ENCODE peak calls at places on chromosomes 13 and 19, in nine cellular contexts. T is left ventricle myocardium superior; X is mucosa of descending colon; N is activated T-helper 1 cell treated with anti-CD3 and anti-CD28 coated beads, Interleukin-12 subunit alpha, Interleukin-12 subunit beta, Interleukin-2, Interleukin-4 antibody, amounts not matched to agents 30 ng/mL and 10 ng/mL and 1 ng/mL, durations not matched to agents 14 hours and 24 hours and 36 hours; M is activated CD4-positive, alpha-beta T cell treated with anti-CD3 and anti-CD28 coated beads, Interleukin-2, amount 10 ng/mL, durations not matched to agents 24 days and 14 days; O is CD4-positive, CD25-positive, alpha-beta regulatory T cell; W is fibroblast of the conjunctiva; F is progenitor cell of endocrine pancreas; G is stimulated activated CD4-positive, alpha-beta T cell treated with anti-CD3 and anti-CD28 coated beads, Interleukin-15, amount 100 ng/mL, for 24 hours. V is an unnamed sample.
A peak's percentile ranks its signal among the peaks of the same experiment; 100 is the strongest.

GRCh38 chr13:42119875-42120274 is 71.4 kb downstream of the DGKH start:
- DNase-seq in T (no peak), X (no peak), N (no peak), M (no peak), O (no peak), W (no peak), F (no peak), G (no peak), V (no peak)

GRCh38 chr13:45242070-45242469 is 41.2 kb upstream of the KCTD4 start:
- DNase-seq in T (no peak), X (no peak), N (no peak), M (no peak), O (no peak), W (peak; percentile 33), F (no peak), G (no peak), V (no peak)

GRCh38 chr13:112588490-112589297 is 741 bp upstream of the TUBGCP3 start:
- DNase-seq in T (no peak), X (no peak), N (no peak), M (no peak), O (peak; percentile 3), W (no peak), F (no peak), G (no peak), V (no peak)

GRCh38 chr13:25930655-25931054 is 121.2 kb downstream of the SHISA2 start:
- DNase-seq in T (no peak), X (no peak), N (no peak), M (no peak), O (no peak), W (no peak), F (no peak), G (no peak), V (no peak)

GRCh38 chr19:29535984-29536508 is 10.3 kb downstream of the VSTM2B start:
- DNase-seq in T (no peak), X (no peak), N (no peak), M (no peak), O (no peak), W (no peak), F (no peak), G (no peak), V (no peak)

GRCh38 chr13:86585826-86586225 is 786.6 kb upstream of the SLITRK6 start:
- DNase-seq in T (peak; percentile 34), X (peak; percentile 34), N (no peak), M (no peak), O (no peak), W (peak; percentile 55), F (no peak), G (no peak), V (no peak)

GRCh38 chr13:36685912-36686311 is 12.1 kb downstream of the SERTM1 start:
- DNase-seq in T (no peak), X (no peak), N (no peak), M (no peak), O (no peak), W (peak; percentile 16), F (no peak), G (no peak), V (no peak)

GRCh38 chr13:34207334-34207733 is 389.4 kb downstream of the RFC3 start:
- DNase-seq in T (peak; percentile 38), X (no peak), N (no peak), M (no peak), O (no peak), W (peak; percentile 22), F (no peak), G (no peak), V (no peak)

GRCh38 chr19:1469936-1470863 is 8.8 kb downstream of the C19orf25 start:
- DNase-seq in T (peak; percentile 68), X (peak; percentile 73), N (peak; percentile 64), M (peak; percentile 94), O (peak; percentile 88), W (no peak), F (no peak), G (peak; percentile 85), V (peak; percentile 52)

GRCh38 chr13:35966024-35966423 is 165.2 kb downstream of the DCLK1 start:
- DNase-seq in T (no peak), X (no peak), N (no peak), M (no peak), O (no peak), W (no peak), F (no peak), G (no peak), V (no peak)

GRCh38 chr19:52659013-52659412 is 20.9 kb upstream of the ZNF83 start:
- DNase-seq in T (no peak), X (no peak), N (no peak), M (no peak), O (no peak), W (no peak), F (no peak), G (no peak), V (no peak)

GRCh38 chr19:2722541-2723344 is 1.6 kb upstream of the DIRAS1 start:
- DNase-seq in T (peak; percentile 86), X (no peak), N (no peak), M (no peak), O (no peak), W (peak; percentile 18), F (no peak), G (no peak), V (no peak)

GRCh38 chr13:113976711-113977684 is 3.1 kb upstream of the C13orf46 start:
- DNase-seq in T (peak; percentile 28), X (no peak), N (no peak), M (no peak), O (no peak), W (no peak), F (no peak), G (no peak), V (no peak)

GRCh38 chr13:62512194-62513141 is 1096.8 kb upstream of the PCDH20 start:
- DNase-seq in T (no peak), X (peak; percentile 39), N (no peak), M (peak; percentile 66), O (peak; percentile 16), W (peak; percentile 5), F (no peak), G (peak; percentile 32), V (peak; percentile 56)

GRCh38 chr13:23828866-23829265 is 60.3 kb downstream of the MIPEP start:
- DNase-seq in T (no peak), X (no peak), N (no peak), M (no peak), O (no peak), W (no peak), F (no peak), G (no peak), V (no peak)

GRCh38 chr19:15280048-15280725 is 47.9 kb upstream of the EPHX3 start:
- DNase-seq in T (peak; percentile 75), X (no peak), N (no peak), M (no peak), O (no peak), W (no peak), F (no peak), G (no peak), V (no peak)

GRCh38 chr19:16074488-16075365 is 1.6 kb upstream of the TPM4 start:
- DNase-seq in T (no peak), X (no peak), N (no peak), M (no peak), O (no peak), W (no peak), F (no peak), G (no peak), V (no peak)

GRCh38 chr19:19280561-19280960 is 7.5 kb upstream of the TM6SF2 start:
- DNase-seq in T (no peak), X (no peak), N (no peak), M (no peak), O (no peak), W (peak; percentile 17), F (no peak), G (no peak), V (no peak)

GRCh38 chr13:22517544-22517943 is 663.2 kb upstream of the SGCG start:
- DNase-seq in T (no peak), X (no peak), N (no peak), M (no peak), O (no peak), W (no peak), F (no peak), G (no peak), V (no peak)

GRCh38 chr19:47239610-47240296 is 8.8 kb upstream of the BBC3 start:
- DNase-seq in T (peak; percentile 65), X (peak; percentile 26), N (peak; percentile 52), M (peak; percentile 87), O (peak; percentile 68), W (no peak), F (peak; percentile 34), G (peak; percentile 61), V (no peak)

GRCh38 chr19:42154471-42155323 is 22.5 kb upstream of the POU2F2 start:
- DNase-seq in T (no peak), X (no peak), N (no peak), M (peak; percentile 62), O (no peak), W (no peak), F (no peak), G (no peak), V (no peak)

GRCh38 chr13:76594435-76594834 is 291.8 kb downstream of the KCTD12 start:
- DNase-seq in T (no peak), X (no peak), N (no peak), M (no peak), O (no peak), W (no peak), F (no peak), G (no peak), V (no peak)

GRCh38 chr13:75749407-75749806 is 113.3 kb downstream of the LMO7 start:
- DNase-seq in T (no peak), X (no peak), N (no peak), M (no peak), O (no peak), W (no peak), F (no peak), G (no peak), V (no peak)

GRCh38 chr13:49516467-49516866 is 20.7 kb downstream of the PHF11 start:
- DNase-seq in T (peak; percentile 54), X (no peak), N (no peak), M (no peak), O (no peak), W (no peak), F (no peak), G (no peak), V (no peak)

GRCh38 chr19:34503546-34504272 is 22.2 kb downstream of the WTIP start:
- DNase-seq in T (peak; percentile 42), X (no peak), N (no peak), M (no peak), O (no peak), W (no peak), F (no peak), G (no peak), V (no peak)

GRCh38 chr13:31947105-31947504 is 84.5 kb upstream of the FRY start:
- DNase-seq in T (no peak), X (no peak), N (no peak), M (no peak), O (no peak), W (no peak), F (no peak), G (no peak), V (no peak)

GRCh38 chr19:39074205-39074692 is 9.9 kb upstream of the ACP7 start:
- DNase-seq in T (no peak), X (no peak), N (no peak), M (no peak), O (no peak), W (no peak), F (no peak), G (no peak), V (no peak)

GRCh38 chr13:85492283-85492682 is 306.9 kb downstream of the SLITRK6 start:
- DNase-seq in T (no peak), X (no peak), N (no peak), M (no peak), O (no peak), W (no peak), F (no peak), G (no peak), V (no peak)

GRCh38 chr19:50510121-50510670 is 795 bp downstream of the JOSD2 start:
- DNase-seq in T (peak; percentile 56), X (peak; percentile 27), N (no peak), M (peak; percentile 63), O (no peak), W (peak; percentile 1), F (no peak), G (no peak), V (no peak)

GRCh38 chr13:112968910-112969691 is at the start of gene MCF2L:
- DNase-seq in T (peak; percentile 67), X (peak; percentile 64), N (peak; percentile 5), M (peak; percentile 77), O (peak; percentile 58), W (peak; percentile 8), F (no peak), G (peak; percentile 72), V (peak; percentile 51)

GRCh38 chr13:113828282-113828825 is 35.5 kb downstream of the GAS6 start:
- DNase-seq in T (no peak), X (no peak), N (no peak), M (no peak), O (no peak), W (no peak), F (no peak), G (no peak), V (no peak)

V was measured in Jurkat, Clone E6-1.